ENCODE peak calls at places on chromosomes 16 and 17, in seven cellular contexts. Y is Kasumi-1; O is stimulated activated naive B cell treated with anti-CD40 and anti-IgM and Interleukin-4, amounts not matched to agents 10 μg/mL and 1 μg/mL and 100 μg/mL, for 72 hours; J is cardiac muscle cell; C is T-helper 1 cell; R is stimulated activated CD4-positive, alpha-beta T cell treated with anti-CD3 and anti-CD28 coated beads, Interleukin-1b, Interleukin-23, amount 100 ng/mL, for 1 hour; N is NCI-H1417 treated with DMSO at 0.1 percent for 48 hours. F is an unnamed sample.

GRCh38 chr16:86821933-86822332 is 243.6 kb downstream of the FOXL1 start:
- DNase-seq in Y (no peak), O (no peak), J (no peak), C (no peak), R (no peak), N (no peak), F (no peak)

GRCh38 chr16:18853694-18854093 is 52.3 kb upstream of the ARL6IP1 start:
- DNase-seq in Y (no peak), O (no peak), J (no peak), C (no peak), R (no peak), N (no peak), F (no peak)

GRCh38 chr17:29131814-29132682 is 48.1 kb downstream of the MYO18A start:
- DNase-seq in Y (peak; percentile 53), O (no peak), J (no peak), C (no peak), R (no peak), N (no peak), F (no peak)

GRCh38 chr16:13264749-13265552 is 363.6 kb downstream of the SHISA9 start:
- DNase-seq in Y (no peak), O (no peak), J (no peak), C (no peak), R (no peak), N (no peak), F (no peak)

GRCh38 chr16:5349661-5350060 is 252.1 kb upstream of the EEF2KMT start:
- DNase-seq in Y (no peak), O (no peak), J (no peak), C (no peak), R (no peak), N (no peak), F (no peak)

GRCh38 chr16:23182675-23183485 is at the start of gene SCNN1G:
- DNase-seq in Y (no peak), O (peak; percentile 9), J (peak; percentile 39), C (no peak), R (no peak), N (peak; percentile 26), F (peak; percentile 62)

GRCh38 chr17:80880650-80880989 is 111.0 kb upstream of the CHMP6 start:
- DNase-seq in Y (peak; percentile 28), O (no peak), J (no peak), C (no peak), R (no peak), N (no peak), F (no peak)

GRCh38 chr16:31007684-31008083 is 2.8 kb downstream of the STX1B start:
- DNase-seq in Y (no peak), O (no peak), J (no peak), C (no peak), R (no peak), N (no peak), F (no peak)

GRCh38 chr16:6193718-6194117 is 1096.1 kb upstream of the EEF2KMT start:
- DNase-seq in Y (no peak), O (no peak), J (peak; percentile 81), C (no peak), R (no peak), N (no peak), F (peak; percentile 79)

GRCh38 chr17:77470800-77471733 is 330.3 kb downstream of the SEC14L1 start:
- DNase-seq in Y (no peak), O (no peak), J (peak; percentile 88), C (no peak), R (no peak), N (no peak), F (no peak)

GRCh38 chr16:26963109-26963508 is 103.6 kb upstream of the C16orf82 start:
- DNase-seq in Y (no peak), O (no peak), J (peak; percentile 4), C (no peak), R (no peak), N (no peak), F (peak; percentile 9)

GRCh38 chr17:6435051-6435450 is at the start of gene AIPL1:
- DNase-seq in Y (no peak), O (no peak), J (no peak), C (no peak), R (no peak), N (no peak), F (no peak)

GRCh38 chr17:82245144-82246039 is 16.6 kb downstream of the SLC16A3 start:
- DNase-seq in Y (no peak), O (no peak), J (no peak), C (no peak), R (no peak), N (no peak), F (no peak)

GRCh38 chr17:28008526-28008925 is 34.0 kb upstream of the NLK start:
- DNase-seq in Y (peak; percentile 73), O (no peak), J (peak; percentile 89), C (no peak), R (no peak), N (no peak), F (peak; percentile 83)

GRCh38 chr16:47461598-47462266 is 601 bp downstream of the PHKB start:
- DNase-seq in Y (peak; percentile 31), O (peak; percentile 8), J (peak; percentile 38), C (no peak), R (no peak), N (no peak), F (peak; percentile 31)

GRCh38 chr17:72118588-72119279 is 2.1 kb upstream of the SOX9 start:
- DNase-seq in Y (peak; percentile 42), O (no peak), J (peak; percentile 85), C (no peak), R (no peak), N (peak; percentile 22), F (peak; percentile 79)

GRCh38 chr16:73071131-73071940 is 23.4 kb upstream of the ZFHX3 start:
- DNase-seq in Y (no peak), O (no peak), J (peak; percentile 78), C (no peak), R (no peak), N (peak; percentile 54), F (peak; percentile 66)

GRCh38 chr16:86609115-86609514 is 30.8 kb downstream of the FOXL1 start:
- DNase-seq in Y (no peak), O (no peak), J (no peak), C (no peak), R (no peak), N (no peak), F (no peak)

GRCh38 chr17:36094746-36095145 is 4.8 kb upstream of the CCL3 start:
- DNase-seq in Y (no peak), O (no peak), J (no peak), C (no peak), R (no peak), N (no peak), F (no peak)

GRCh38 chr16:73384561-73384960 is 336.6 kb upstream of the ZFHX3 start:
- DNase-seq in Y (no peak), O (no peak), J (no peak), C (no peak), R (no peak), N (no peak), F (no peak)

GRCh38 chr17:18043491-18043890 is 4.3 kb downstream of the GID4 start:
- DNase-seq in Y (peak; percentile 1), O (no peak), J (no peak), C (no peak), R (no peak), N (no peak), F (no peak)

GRCh38 chr16:19132898-19133297 is 19.1 kb downstream of the ITPRIPL2 start:
- DNase-seq in Y (no peak), O (no peak), J (no peak), C (no peak), R (no peak), N (no peak), F (no peak)

GRCh38 chr17:77528516-77529327 is 388.0 kb downstream of the SEC14L1 start:
- DNase-seq in Y (peak; percentile 10), O (no peak), J (peak; percentile 84), C (no peak), R (no peak), N (no peak), F (peak; percentile 81)

GRCh38 chr17:7929158-7930029 is at the start of gene KCNAB3:
- DNase-seq in Y (no peak), O (no peak), J (peak; percentile 86), C (peak; percentile 33), R (no peak), N (no peak), F (peak; percentile 86)

GRCh38 chr16:648071-648785 is 937 bp upstream of the WDR90 start:
- DNase-seq in Y (peak; percentile 9), O (no peak), J (peak; percentile 37), C (no peak), R (no peak), N (no peak), F (no peak)

GRCh38 chr17:48002208-48002919 is 31.5 kb downstream of the CDK5RAP3 start:
- DNase-seq in Y (peak; percentile 88), O (peak; percentile 21), J (no peak), C (no peak), R (no peak), N (no peak), F (no peak)

GRCh38 chr17:82791532-82791931 is 39.7 kb downstream of the TBCD start:
- DNase-seq in Y (no peak), O (no peak), J (no peak), C (no peak), R (no peak), N (no peak), F (no peak)

GRCh38 chr16:3934491-3935185 is 54.1 kb upstream of the CREBBP start:
- DNase-seq in Y (no peak), O (no peak), J (no peak), C (no peak), R (no peak), N (no peak), F (no peak)

GRCh38 chr16:82011199-82011641 is at the start of gene SDR42E1:
- DNase-seq in Y (no peak), O (peak; percentile 76), J (no peak), C (peak; percentile 38), R (peak; percentile 27), N (no peak), F (no peak)

GRCh38 chr16:3948378-3948995 is 68.0 kb upstream of the CREBBP start:
- DNase-seq in Y (no peak), O (no peak), J (no peak), C (no peak), R (no peak), N (no peak), F (no peak)

GRCh38 chr17:50049636-50050035 is 6.3 kb upstream of the ITGA3 start:
- DNase-seq in Y (no peak), O (no peak), J (no peak), C (no peak), R (no peak), N (no peak), F (no peak)

GRCh38 chr16:69166221-69166833 is 20.6 kb upstream of the SNTB2 start:
- DNase-seq in Y (no peak), O (no peak), J (peak; percentile 58), C (no peak), R (peak; percentile 40), N (no peak), F (no peak)

GRCh38 chr17:50203086-50203485 is 1.7 kb upstream of the COL1A1 start:
- DNase-seq in Y (no peak), O (no peak), J (no peak), C (no peak), R (no peak), N (no peak), F (no peak)